ENCODE peak calls at places on chromosomes 2 and 18, in seven cellular contexts. Q is thoracic aorta; E is HCT116; Z is stimulated activated CD4-positive, alpha-beta T cell treated with anti-CD3 and anti-CD28 coated beads, TNF-alpha, amount 100 ng/mL, for 1 hour; C is GM03348; N is HCEC 1CT; Y is neural crest cell. B is an unnamed sample.

GRCh38 chr2:222878877-222879601 is 18.2 kb downstream of the ACSL3 start:
- DNase-seq in C (peak), Z (no peak), Q (no peak), Y (no peak), E (peak), N (peak), B (peak)

GRCh38 chr2:175834472-175834871 is 167.6 kb downstream of the LNPK start:
- DNase-seq in E (no peak), Y (peak), Q (no peak), C (no peak), N (no peak), Z (no peak), B (no peak)

GRCh38 chr2:67752964-67753363 is 309.8 kb downstream of the C1D start:
- DNase-seq in E (no peak), Q (no peak), Z (no peak), N (peak), C (peak), Y (no peak), B (no peak)

GRCh38 chr2:8141079-8141762 is 540.6 kb upstream of the ID2 start:
- DNase-seq in C (no peak), E (no peak), Q (no peak), N (no peak), Y (no peak), Z (no peak), B (no peak)

GRCh38 chr2:76391663-76392062 is 680.9 kb upstream of the GCFC2 start:
- DNase-seq in E (no peak), N (no peak), Y (no peak), Z (no peak), C (no peak), Q (no peak), B (no peak)

GRCh38 chr2:109271920-109272319 is 142.9 kb downstream of the SH3RF3 start:
- DNase-seq in N (no peak), Q (no peak), Y (no peak), E (no peak), C (no peak), Z (no peak), B (no peak)

GRCh38 chr2:176128172-176129012 is 1.1 kb upstream of the HOXD8 start:
- DNase-seq in E (no peak), C (peak), Z (no peak), Y (no peak), N (no peak), Q (no peak), B (no peak)

GRCh38 chr2:8277921-8278571 is 403.8 kb upstream of the ID2 start:
- DNase-seq in E (no peak), Z (no peak), C (peak), Y (no peak), Q (no peak), N (no peak), B (no peak)

GRCh38 chr2:57881998-57882884 is 164.4 kb upstream of the VRK2 start:
- DNase-seq in E (peak), Y (no peak), Q (no peak), C (peak), Z (no peak), N (peak), B (peak)

GRCh38 chr18:30987479-30988241 is 54.9 kb downstream of the DSC3 start:
- DNase-seq in Z (no peak), N (no peak), E (peak), Q (no peak), Y (no peak), C (no peak), B (no peak)

GRCh38 chr2:3612639-3613523 is 18.0 kb downstream of the COLEC11 start:
- DNase-seq in Q (no peak), Y (no peak), Z (no peak), N (no peak), C (no peak), E (no peak), B (no peak)

GRCh38 chr2:169165791-169166190 is 96.4 kb downstream of the DHRS9 start:
- DNase-seq in C (no peak), Z (no peak), Q (no peak), Y (no peak), N (no peak), E (no peak), B (no peak)

GRCh38 chr18:1048048-1048447 is 143.4 kb downstream of the ADCYAP1 start:
- DNase-seq in E (no peak), Q (no peak), Z (no peak), Y (no peak), C (peak), N (no peak), B (no peak)

GRCh38 chr2:10832228-10832936 is 19.8 kb upstream of the PDIA6 start:
- DNase-seq in Y (peak), Q (no peak), E (peak), C (peak), N (peak), Z (peak), B (peak)

GRCh38 chr2:25420820-25421237 is 79.1 kb upstream of the DNMT3A start:
- DNase-seq in N (no peak), Q (no peak), Z (no peak), E (no peak), C (no peak), Y (no peak), B (no peak)

GRCh38 chr18:28080876-28081300 is 96.0 kb downstream of the CDH2 start:
- DNase-seq in Z (no peak), Y (no peak), N (no peak), E (no peak), Q (no peak), C (no peak), B (no peak)

GRCh38 chr18:9534844-9535243 is 59.5 kb downstream of the RALBP1 start:
- DNase-seq in Q (no peak), Y (no peak), Z (no peak), N (no peak), C (no peak), E (no peak), B (no peak)

GRCh38 chr2:99754215-99754614 is 264.4 kb upstream of the REV1 start:
- DNase-seq in Y (no peak), C (peak), N (no peak), E (no peak), Z (no peak), Q (no peak), B (no peak)